ENCODE peak calls at places on chromosomes 13 and 19, in four cellular contexts. S, X, K and G are unnamed samples.

GRCh38 chr13:87274209-87274819 is 396.9 kb upstream of the SLITRK5 start:
- DNase-seq in K (no peak), X (no peak), S (peak; percentile 42), G (peak; percentile 0)

GRCh38 chr19:58499021-58499927 is 12.5 kb downstream of the SLC27A5 start:
- DNase-seq in X (peak; percentile 99), K (peak; percentile 89), S (peak; percentile 100), G (peak; percentile 96)

GRCh38 chr13:106381083-106381482 is 154.4 kb downstream of the EFNB2 start:
- DNase-seq in S (no peak), K (no peak), X (no peak), G (no peak)

GRCh38 chr19:14265285-14266036 is 59.5 kb upstream of the ADGRL1 start:
- DNase-seq in X (no peak), S (no peak), K (no peak), G (no peak)

GRCh38 chr19:10102787-10103236 is 334 bp upstream of the ANGPTL6 start:
- DNase-seq in K (peak; percentile 88), X (no peak), S (peak; percentile 83), G (no peak)

GRCh38 chr13:100128373-100128772 is 39.5 kb downstream of the PCCA start:
- DNase-seq in X (no peak), K (no peak), S (no peak), G (no peak)

GRCh38 chr13:30752201-30752797 is 17.0 kb downstream of the ALOX5AP start:
- DNase-seq in X (no peak), K (no peak), S (no peak), G (no peak)

GRCh38 chr19:58296086-58296485 is 9.1 kb upstream of the ERVK3-1 start:
- DNase-seq in K (no peak), X (no peak), S (no peak), G (no peak)

GRCh38 chr13:81771948-81772347 is 1431.0 kb upstream of the SPRY2 start:
- DNase-seq in S (no peak), X (no peak), K (no peak), G (no peak)
- TF ChIP-seq SPI1 in S (no peak), X (no peak), K (no peak), G (no peak)

DNA sequence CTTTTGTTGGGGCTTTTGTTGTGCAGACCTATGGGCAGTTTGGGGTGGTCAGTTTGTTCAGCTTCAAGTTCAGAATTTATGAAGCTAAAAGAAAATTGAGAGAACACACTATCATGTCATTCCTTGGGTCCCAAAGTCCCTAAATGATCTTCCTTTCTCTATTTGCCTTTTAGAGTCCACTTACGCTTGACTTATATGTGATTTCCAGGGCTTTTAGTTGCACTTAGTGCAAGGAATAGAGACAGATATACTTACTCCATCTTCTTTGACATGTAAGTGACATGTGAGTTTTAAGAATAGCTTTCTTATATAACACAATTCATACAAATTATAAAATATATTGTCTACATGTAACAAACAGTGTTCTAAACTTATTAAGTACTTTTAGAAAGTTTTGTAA is 660.1 kb upstream of the SLITRK1 start:
- DNase-seq in S (no peak), X (no peak), K (no peak), G (no peak)
- TF ChIP-seq POLR2AphosphoS5 in S (no peak), X (no peak), K (no peak), G (no peak)

GRCh38 chr13:61950828-61951227 is 535.2 kb upstream of the PCDH20 start:
- DNase-seq in X (no peak), S (no peak), K (no peak), G (no peak)

DNA sequence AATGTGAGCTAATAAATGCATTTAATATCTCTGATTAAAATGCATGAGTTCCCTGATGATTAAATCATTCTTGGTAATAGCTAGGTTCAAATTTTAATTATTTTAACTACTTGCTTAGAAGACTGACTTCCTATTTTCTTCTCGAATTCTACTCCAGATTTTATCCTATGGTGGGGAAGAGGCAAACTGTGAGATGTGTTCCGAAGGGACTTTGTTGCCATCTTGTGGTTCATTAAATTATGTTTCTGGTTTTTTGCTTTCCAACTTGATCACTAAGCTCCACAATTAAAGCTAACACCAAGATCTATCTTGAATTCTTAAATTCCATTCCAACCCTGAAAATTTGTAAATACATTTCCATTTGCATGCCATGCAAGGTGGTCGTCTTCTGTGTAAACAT is 538.4 kb upstream of the PCDH20 start:
- DNase-seq in K (no peak), S (no peak), X (no peak), G (no peak)
- TF ChIP-seq SPI1 in K (no peak), S (no peak), X (no peak), G (no peak)

DNA sequence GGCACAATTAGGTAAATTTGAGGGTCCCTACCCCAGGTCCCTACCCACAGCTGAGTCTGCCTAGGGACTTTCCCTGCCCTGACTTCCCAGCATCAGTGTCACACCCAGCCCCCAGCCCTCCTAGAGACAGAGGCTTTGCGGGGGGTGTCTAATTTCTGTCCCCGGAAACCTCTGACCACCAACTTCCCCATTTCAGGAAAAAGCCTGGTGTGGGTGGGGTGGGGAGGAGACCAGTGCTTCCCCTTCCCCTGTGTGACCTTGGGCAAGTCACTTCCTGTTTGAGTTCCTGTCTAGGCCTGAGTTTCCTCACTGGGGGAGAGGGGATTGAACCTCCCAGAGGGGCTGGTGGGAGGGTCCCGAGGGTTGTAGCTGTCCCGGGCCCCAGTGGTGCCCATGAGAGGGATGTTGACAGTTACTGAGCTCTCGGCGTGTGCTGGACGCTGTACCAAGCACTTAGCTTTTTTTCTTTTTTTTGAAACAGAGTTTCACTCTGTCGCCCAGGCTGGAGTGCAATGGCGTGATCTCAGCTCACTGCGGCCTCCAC is 7.9 kb downstream of the VASP start:
- DNase-seq in S (peak; percentile 98), K (peak; percentile 57), X (peak; percentile 41), G (no peak)
- TF ChIP-seq POLR2AphosphoS5 in S (peak; percentile 89), K (peak; percentile 30), X (no peak), G (no peak)

DNA sequence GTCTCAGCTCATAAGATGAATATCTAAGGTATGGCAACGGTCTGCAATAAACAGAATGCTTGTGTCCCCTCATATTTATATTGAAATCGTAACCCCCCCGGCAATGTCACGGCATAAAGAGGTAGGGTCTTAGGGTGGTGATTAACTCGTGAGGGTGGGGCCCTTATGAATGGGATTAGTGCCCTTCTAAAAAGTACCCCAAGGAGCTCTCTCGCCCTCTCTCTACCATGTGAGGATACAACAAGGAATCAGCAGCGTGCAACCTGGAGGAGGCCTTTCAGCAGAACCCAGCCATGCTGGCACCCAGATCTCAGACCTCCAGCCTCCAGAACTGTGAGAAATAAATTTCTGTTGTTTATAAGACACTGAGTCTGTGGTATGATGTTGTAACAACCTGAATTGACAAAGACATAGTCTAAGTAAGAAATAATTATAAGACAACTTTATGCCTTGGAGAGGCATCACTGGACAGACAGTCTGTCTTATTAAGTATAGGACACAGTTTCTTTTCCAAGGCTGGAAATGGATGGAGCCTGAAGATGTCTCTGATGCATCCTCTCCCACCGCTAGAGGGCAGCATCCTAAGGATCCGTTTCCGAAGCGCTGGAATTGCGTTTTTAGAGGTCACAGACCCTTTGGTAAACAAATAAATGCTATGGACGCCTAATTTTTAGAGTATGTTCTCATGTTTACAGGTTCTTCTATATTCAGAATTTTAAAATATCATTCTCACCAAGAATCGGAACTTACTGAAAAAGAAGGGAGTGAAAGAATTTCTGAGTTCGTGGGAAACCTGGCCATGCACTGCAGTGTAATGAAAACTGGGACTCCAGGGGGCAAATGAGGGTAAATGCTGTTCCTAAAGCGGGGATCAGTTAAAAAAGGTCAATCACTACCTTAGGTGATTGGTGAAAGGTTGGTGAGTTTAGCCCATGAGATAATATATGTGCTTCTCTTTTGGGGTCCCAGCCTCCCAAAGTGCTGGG is 13.3 kb upstream of the LEUTX start:
- DNase-seq in X (peak; percentile 61), K (no peak), S (peak; percentile 8), G (no peak)
- TF ChIP-seq SPI1 in X (no peak), K (no peak), S (no peak), G (no peak)

DNA sequence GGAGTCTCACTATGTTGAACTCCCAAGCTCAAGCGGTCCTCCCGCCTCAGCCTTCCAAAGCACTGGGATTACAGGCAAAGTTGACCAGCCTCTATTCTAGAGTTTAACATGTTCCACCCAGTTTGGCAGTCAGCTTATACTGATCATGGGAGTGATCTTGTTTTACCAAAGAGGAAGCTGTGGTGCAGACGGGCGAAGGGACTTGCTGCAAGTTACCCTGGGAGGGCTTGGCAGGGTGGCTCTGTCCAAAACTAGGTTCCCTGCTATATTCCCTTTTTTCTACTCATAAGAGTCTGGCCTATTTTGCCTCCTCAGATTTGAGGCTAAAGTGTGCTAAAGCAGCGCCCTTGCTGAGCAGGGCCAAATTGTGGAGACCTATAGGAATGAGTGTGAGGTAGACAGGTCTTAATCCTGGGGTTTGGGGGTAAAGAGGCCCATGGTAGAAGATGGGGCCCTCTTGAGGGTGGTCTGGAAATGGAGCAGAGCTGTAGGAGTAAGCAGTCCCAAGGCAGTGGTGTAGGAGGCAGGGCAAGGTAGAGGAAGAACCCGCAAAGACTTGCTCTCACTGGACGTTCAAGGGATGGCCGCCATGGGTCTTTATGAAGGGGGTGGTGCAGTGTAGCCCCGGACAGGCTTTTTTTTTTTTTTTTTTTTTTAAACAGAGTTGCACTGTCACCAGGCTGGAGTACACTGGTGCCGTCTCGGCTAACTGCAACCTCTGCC is 3.3 kb downstream of the RPS19 start:
- DNase-seq in X (no peak), S (peak; percentile 90), K (no peak), G (no peak)
- TF ChIP-seq POLR2AphosphoS5 in X (peak; percentile 39), S (no peak), K (peak; percentile 33), G (no peak)